ENCODE peak calls at places on chromosome 22, in seven cellular contexts. C is heart left ventricle; B is H9; A is fibroblast of lung; O is Peyer's patch; S is coronary artery; P is naive thymus-derived CD4-positive, alpha-beta T cell. Q is an unnamed sample.
A peak's percentile ranks its signal among the peaks of the same experiment; 100 is the strongest.

GRCh38 chr22:24060375-24060788 is 49.3 kb downstream of the CABIN1 start:
- DNase-seq in C (no peak), O (no peak), P (no peak), A (peak; percentile 90), B (no peak), S (peak; percentile 74), Q (no peak)

GRCh38 chr22:32200752-32201151 is 4.1 kb downstream of the RFPL2 start:
- DNase-seq in P (no peak), S (no peak), A (no peak), C (no peak), B (no peak), O (no peak), Q (no peak)

GRCh38 chr22:19867617-19868016 is 12.9 kb upstream of the GNB1L start:
- DNase-seq in A (no peak), S (no peak), O (peak; percentile 7), C (no peak), B (no peak), P (no peak), Q (no peak)

GRCh38 chr22:40156001-40156516 is 21.7 kb upstream of the TNRC6B start:
- DNase-seq in C (no peak), A (peak; percentile 78), P (no peak), S (no peak), O (peak; percentile 67), B (peak; percentile 69), Q (no peak)

GRCh38 chr22:36873614-36874308 is 13.0 kb downstream of the NCF4 start:
- DNase-seq in O (peak; percentile 59), P (peak; percentile 46), S (peak; percentile 68), B (peak; percentile 50), A (peak; percentile 53), C (peak; percentile 30), Q (no peak)

GRCh38 chr22:35443790-35444684 is 44.1 kb downstream of the MCM5 start:
- DNase-seq in B (no peak), O (no peak), P (no peak), S (no peak), A (no peak), C (no peak), Q (no peak)

GRCh38 chr22:19896665-19897355 is 42.1 kb upstream of the GNB1L start:
- DNase-seq in P (no peak), B (no peak), S (no peak), O (no peak), A (no peak), C (no peak), Q (no peak)

GRCh38 chr22:21981874-21982273 is 713 bp downstream of the TOP3B start:
- DNase-seq in S (no peak), P (no peak), B (no peak), O (no peak), A (no peak), C (no peak), Q (no peak)

GRCh38 chr22:19806213-19807160 is 45.9 kb downstream of the TBX1 start:
- DNase-seq in C (no peak), A (peak; percentile 19), B (no peak), O (peak; percentile 92), P (no peak), S (no peak), Q (no peak)

GRCh38 chr22:21087119-21087518 is 41.4 kb downstream of the LRRC74B start:
- DNase-seq in P (no peak), A (no peak), B (no peak), S (no peak), O (no peak), C (no peak), Q (no peak)

GRCh38 chr22:36902143-36902911 is 11.1 kb upstream of the CSF2RB start:
- DNase-seq in A (no peak), P (no peak), C (no peak), O (no peak), B (no peak), S (no peak), Q (no peak)

GRCh38 chr22:17738386-17739128 is 35.7 kb downstream of the BID start:
- DNase-seq in P (no peak), B (no peak), O (no peak), C (no peak), S (no peak), A (no peak), Q (no peak)

GRCh38 chr22:21657361-21658118 is 8.3 kb upstream of the PPIL2 start:
- DNase-seq in A (peak; percentile 11), C (peak; percentile 79), B (peak; percentile 84), O (peak; percentile 93), S (no peak), P (peak; percentile 90), Q (no peak)

GRCh38 chr22:41596776-41597634 is 7.4 kb upstream of the PMM1 start:
- DNase-seq in S (peak; percentile 73), A (peak; percentile 60), C (peak; percentile 57), O (peak; percentile 70), B (peak; percentile 78), P (peak; percentile 43), Q (no peak)

GRCh38 chr22:22849640-22850610 is 37.7 kb upstream of the IGLL5 start:
- DNase-seq in O (no peak), C (no peak), S (no peak), P (no peak), A (no peak), B (no peak), Q (no peak)

GRCh38 chr22:24025475-24025874 is 14.4 kb downstream of the CABIN1 start:
- DNase-seq in A (no peak), O (no peak), B (no peak), C (no peak), P (no peak), S (no peak), Q (no peak)

GRCh38 chr22:28819253-28820096 is 19.1 kb upstream of the XBP1 start:
- DNase-seq in B (no peak), O (no peak), C (no peak), S (no peak), P (no peak), A (no peak), Q (no peak)

GRCh38 chr22:44093791-44094190 is 69.7 kb downstream of the PARVB start:
- DNase-seq in O (no peak), C (no peak), B (no peak), S (no peak), P (no peak), A (no peak), Q (no peak)
- H3K27ac ChIP-seq in O (no peak overlapping the region), C (no peak overlapping the region), B (no peak overlapping the region), S (no peak overlapping the region), P (no peak overlapping the region), A (no peak overlapping the region), Q (no peak overlapping the region)

GRCh38 chr22:50467341-50467740 is 7.5 kb downstream of the SBF1 start:
- DNase-seq in B (no peak), P (no peak), O (no peak), A (no peak), C (no peak), S (no peak), Q (no peak)

GRCh38 chr22:50467773-50468440 is 6.9 kb downstream of the SBF1 start:
- DNase-seq in P (no peak), O (no peak), C (no peak), S (no peak), B (no peak), A (no peak), Q (no peak)

GRCh38 chr22:50470491-50470890 is 4.3 kb downstream of the SBF1 start:
- DNase-seq in S (no peak), A (no peak), O (peak; percentile 73), P (no peak), C (no peak), B (no peak), Q (no peak)

GRCh38 chr22:50469377-50470305 is 5.2 kb downstream of the SBF1 start:
- DNase-seq in A (peak; percentile 17), S (no peak), C (peak; percentile 58), P (peak; percentile 87), O (peak; percentile 98), B (peak; percentile 84), Q (no peak)

DNA sequence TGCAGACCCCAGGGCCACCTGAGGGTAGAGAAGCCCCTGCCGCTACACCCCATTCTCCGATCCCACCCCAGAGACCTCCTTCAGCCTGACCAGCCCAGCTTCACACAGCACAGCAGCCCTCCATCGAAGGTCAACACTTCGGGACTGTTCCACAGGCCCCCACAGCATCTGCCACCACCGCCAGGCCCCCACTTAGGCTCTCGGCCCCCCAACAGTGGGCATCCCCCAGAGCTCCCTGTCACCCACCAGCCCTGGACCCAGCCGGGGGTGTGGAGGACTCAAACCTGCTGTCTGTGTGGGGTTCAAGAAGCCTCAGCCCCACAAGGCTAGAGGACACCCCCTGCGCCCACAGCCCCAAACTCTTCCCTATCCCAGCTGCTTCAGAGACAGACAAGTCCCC is 6.2 kb downstream of the SBF1 start:
- DNase-seq in B (no peak), S (no peak), P (no peak), O (no peak), C (no peak), A (no peak), Q (no peak)
- H3K27ac ChIP-seq in B (no peak overlapping the region), S (no peak overlapping the region), P (peak overlapping the region; percentile 90), O (peak overlapping the region; percentile 68), C (no peak overlapping the region), A (no peak overlapping the region), Q (no peak overlapping the region)

GRCh38 chr22:31126128-31126868 is 3.5 kb downstream of the INPP5J start:
- DNase-seq in O (no peak), A (no peak), B (peak; percentile 42), C (no peak), S (no peak), P (no peak), Q (no peak)
- H3K27ac ChIP-seq in O (no peak overlapping the region), A (no peak overlapping the region), B (no peak overlapping the region), C (no peak overlapping the region), S (no peak overlapping the region), P (no peak overlapping the region), Q (no peak overlapping the region)

GRCh38 chr22:27775087-27775697 is 26.4 kb downstream of the MN1 start:
- DNase-seq in P (no peak), C (no peak), B (no peak), A (no peak), O (no peak), S (no peak), Q (no peak)

GRCh38 chr22:27774200-27774599 is 27.4 kb downstream of the MN1 start:
- DNase-seq in P (no peak), B (no peak), A (no peak), O (no peak), S (no peak), C (no peak), Q (no peak)

GRCh38 chr22:27771637-27772369 is 29.8 kb downstream of the MN1 start:
- DNase-seq in A (no peak), C (no peak), B (no peak), S (no peak), O (no peak), P (no peak), Q (no peak)

GRCh38 chr22:27772370-27773235 is 29.0 kb downstream of the MN1 start:
- DNase-seq in S (no peak), O (no peak), C (no peak), A (no peak), P (no peak), B (no peak), Q (no peak)

GRCh38 chr22:27773236-27773550 is 28.4 kb downstream of the MN1 start:
- DNase-seq in O (no peak), B (no peak), C (no peak), P (no peak), A (no peak), S (no peak), Q (no peak)
- H3K27ac ChIP-seq in O (no peak overlapping the region), B (no peak overlapping the region), C (no peak overlapping the region), P (no peak overlapping the region), A (no peak overlapping the region), S (peak overlapping the region; percentile 93), Q (no peak overlapping the region)

GRCh38 chr22:46578824-46579561 is 41.2 kb upstream of the GRAMD4 start:
- DNase-seq in P (no peak), C (peak; percentile 73), S (no peak), O (peak; percentile 70), A (peak; percentile 71), B (peak; percentile 31), Q (no peak)
- H3K27ac ChIP-seq in P (no peak overlapping the region), C (peak overlapping the region; percentile 94), S (peak overlapping the region; percentile 34), O (peak overlapping the region; percentile 91), A (no peak overlapping the region), B (no peak overlapping the region), Q (peak overlapping the region; percentile 34)

GRCh38 chr22:38250642-38251354 is 22.0 kb downstream of the TMEM184B start:
- DNase-seq in O (no peak), S (no peak), B (no peak), P (no peak), A (no peak), C (no peak), Q (no peak)
- H3K27ac ChIP-seq in O (no peak overlapping the region), S (peak overlapping the region; percentile 80), B (no peak overlapping the region), P (no peak overlapping the region), A (no peak overlapping the region), C (no peak overlapping the region), Q (no peak overlapping the region)

Q was measured in SK-N-MC.